ENCODE peak calls at places on chromosomes 13 and 19, in six cellular contexts. X, R, C, O, U and A are unnamed samples.

GRCh38 chr13:78121459-78122348 is 203.1 kb upstream of the EDNRB start:
- DNase-seq in X (peak), R (peak), C (peak), O (peak), U (no peak), A (peak)

GRCh38 chr19:47725759-47726401 is 12.7 kb downstream of the EHD2 start:
- DNase-seq in X (peak), R (peak), C (no peak), O (no peak), U (no peak), A (no peak)

GRCh38 chr19:38506723-38507550 is 73.4 kb downstream of the RYR1 start:
- DNase-seq in X (peak), R (peak), C (peak), O (peak), U (no peak), A (peak)

GRCh38 chr19:16285769-16286564 is 38.7 kb upstream of the KLF2 start:
- DNase-seq in X (peak), R (no peak), C (peak), O (peak), U (no peak), A (no peak)

GRCh38 chr13:26873174-26873698 is 112.7 kb upstream of the GPR12 start:
- DNase-seq in X (no peak), R (no peak), C (no peak), O (no peak), U (no peak), A (no peak)

GRCh38 chr13:73940098-73940497 is 194.1 kb downstream of the KLF12 start:
- DNase-seq in X (no peak), R (no peak), C (no peak), O (no peak), U (no peak), A (no peak)

GRCh38 chr13:100019780-100020356 is 38.3 kb downstream of the ZIC2 start:
- DNase-seq in X (no peak), R (no peak), C (no peak), O (no peak), U (no peak), A (no peak)

GRCh38 chr19:18789422-18789832 is 1.7 kb downstream of the COMP start:
- DNase-seq in X (no peak), R (no peak), C (no peak), O (no peak), U (no peak), A (no peak)

GRCh38 chr13:79724348-79725103 is 243.6 kb downstream of the NDFIP2 start:
- DNase-seq in X (no peak), R (peak), C (no peak), O (peak), U (no peak), A (peak)

GRCh38 chr13:105773887-105774538 is 761.4 kb downstream of the EFNB2 start:
- DNase-seq in X (peak), R (no peak), C (no peak), O (no peak), U (peak), A (peak)

GRCh38 chr19:56538254-56538760 is 441 bp upstream of the ZFP28 start:
- DNase-seq in X (peak), R (peak), C (peak), O (peak), U (peak), A (peak)

GRCh38 chr13:109182777-109183465 is 553.5 kb downstream of the MYO16 start:
- DNase-seq in X (no peak), R (no peak), C (no peak), O (no peak), U (no peak), A (no peak)

GRCh38 chr19:3207466-3208242 is 16.8 kb upstream of the CELF5 start:
- DNase-seq in X (no peak), R (no peak), C (no peak), O (no peak), U (no peak), A (no peak)

GRCh38 chr19:51396175-51396574 is 5.8 kb upstream of the C19orf84 start:
- DNase-seq in X (no peak), R (no peak), C (no peak), O (no peak), U (no peak), A (no peak)

GRCh38 chr19:6696239-6696820 is 24.1 kb downstream of the C3 start:
- DNase-seq in X (no peak), R (no peak), C (no peak), O (no peak), U (no peak), A (no peak)

GRCh38 chr19:20776083-20777076 is at the start of gene ZNF66:
- DNase-seq in X (peak), R (peak), C (peak), O (peak), U (peak), A (peak)

GRCh38 chr19:472005-472858 is 11.4 kb upstream of the SHC2 start:
- DNase-seq in X (no peak), R (no peak), C (no peak), O (peak), U (no peak), A (no peak)

GRCh38 chr19:13189600-13189999 is 39.4 kb downstream of the IER2 start:
- DNase-seq in X (no peak), R (no peak), C (no peak), O (no peak), U (no peak), A (no peak)

GRCh38 chr19:13463296-13463695 is 43.0 kb downstream of the CACNA1A start:
- DNase-seq in X (no peak), R (peak), C (no peak), O (peak), U (no peak), A (no peak)

GRCh38 chr19:49430678-49431329 is 5.6 kb downstream of the GFY start:
- DNase-seq in X (no peak), R (no peak), C (no peak), O (no peak), U (no peak), A (no peak)

GRCh38 chr19:5038631-5039271 is 69.8 kb downstream of the KDM4B start:
- DNase-seq in X (peak), R (no peak), C (no peak), O (peak), U (no peak), A (no peak)

GRCh38 chr13:44373601-44374347 is at the start of gene SERP2:
- DNase-seq in X (no peak), R (no peak), C (peak), O (peak), U (no peak), A (no peak)

GRCh38 chr13:111623743-111624505 is 303.5 kb downstream of the TEX29 start:
- DNase-seq in X (no peak), R (no peak), C (no peak), O (no peak), U (no peak), A (no peak)

GRCh38 chr13:39881887-39882286 is 226.4 kb downstream of the COG6 start:
- DNase-seq in X (peak), R (peak), C (no peak), O (peak), U (no peak), A (no peak)

GRCh38 chr19:5001547-5002131 is 32.7 kb downstream of the KDM4B start:
- DNase-seq in X (peak), R (peak), C (no peak), O (peak), U (no peak), A (no peak)

GRCh38 chr19:1291761-1292418 is 6.2 kb downstream of the EFNA2 start:
- DNase-seq in X (no peak), R (no peak), C (no peak), O (no peak), U (no peak), A (no peak)

GRCh38 chr19:47157455-47158321 is 27.1 kb downstream of the SAE1 start:
- DNase-seq in X (peak), R (no peak), C (no peak), O (peak), U (no peak), A (peak)

GRCh38 chr13:112880221-112880641 is 88.8 kb upstream of the MCF2L start:
- DNase-seq in X (no peak), R (no peak), C (peak), O (no peak), U (no peak), A (no peak)

GRCh38 chr13:33353210-33353609 is 67.7 kb upstream of the STARD13 start:
- DNase-seq in X (no peak), R (no peak), C (peak), O (no peak), U (no peak), A (no peak)

GRCh38 chr13:95505265-95505664 is 47.3 kb upstream of the CLDN10 start:
- DNase-seq in X (peak), R (no peak), C (no peak), O (no peak), U (no peak), A (no peak)

DNA sequence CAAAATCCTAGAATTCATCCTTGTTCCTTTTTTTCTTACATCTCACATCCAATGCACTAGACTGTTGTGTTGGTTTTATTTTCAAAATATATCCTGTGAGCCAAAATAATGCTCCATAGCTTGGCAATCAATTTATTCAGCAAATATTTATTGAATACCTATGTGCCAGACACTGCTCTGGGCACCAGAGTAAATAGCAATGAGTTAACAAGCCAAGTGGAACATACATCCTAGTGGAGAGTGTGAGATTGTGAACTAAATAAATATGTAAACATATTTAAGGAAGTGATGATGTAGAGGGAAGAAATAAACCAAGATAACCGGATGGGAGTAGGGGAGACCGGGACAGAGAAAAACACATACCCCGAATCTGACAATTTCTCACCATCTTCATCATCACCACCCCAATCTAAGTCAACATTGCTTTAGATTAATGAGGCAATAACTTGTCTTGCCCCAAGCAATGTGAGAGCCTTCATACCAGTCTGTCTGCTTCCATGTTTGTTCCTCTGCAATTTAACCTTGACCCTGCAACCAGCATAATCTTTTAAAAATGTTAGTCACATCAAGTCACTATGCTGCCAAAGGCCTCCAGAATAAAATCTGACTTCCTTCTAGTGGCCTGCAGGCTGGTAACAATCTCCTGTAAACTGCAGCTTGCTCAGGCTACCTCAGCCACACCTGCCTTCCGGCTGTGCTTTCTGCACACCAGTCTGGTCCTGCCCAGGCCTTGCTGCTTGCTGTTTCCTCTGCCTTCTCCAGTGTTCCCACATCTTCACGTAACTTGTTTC is 199.2 kb downstream of the DLEU7 start:
- DNase-seq in X (peak), R (peak), C (no peak), O (no peak), U (no peak), A (no peak)
- TF ChIP-seq CTCF in X (no peak), R (no peak), C (no peak), O (no peak), U (no peak), A (no peak)

GRCh38 chr19:35903550-35904179 is 1.3 kb downstream of the HCST start:
- DNase-seq in X (peak), R (peak), C (peak), O (peak), U (peak), A (no peak)

GRCh38 chr19:35899547-35900214 is 659 bp downstream of the NFKBID start:
- DNase-seq in X (peak), R (peak), C (peak), O (peak), U (peak), A (peak)

GRCh38 chr19:35901854-35902661 is at the start of gene HCST:
- DNase-seq in X (peak), R (peak), C (no peak), O (peak), U (no peak), A (no peak)

GRCh38 chr19:35902870-35903475 is 644 bp downstream of the HCST start:
- DNase-seq in X (no peak), R (no peak), C (no peak), O (no peak), U (no peak), A (no peak)

GRCh38 chr19:35901055-35901644 is 810 bp upstream of the NFKBID start:
- DNase-seq in X (no peak), R (no peak), C (no peak), O (peak), U (peak), A (no peak)
- H3K4me3 ChIP-seq in X (no peak), R (no peak), C (peak), O (peak), U (peak), A (no peak)

DNA sequence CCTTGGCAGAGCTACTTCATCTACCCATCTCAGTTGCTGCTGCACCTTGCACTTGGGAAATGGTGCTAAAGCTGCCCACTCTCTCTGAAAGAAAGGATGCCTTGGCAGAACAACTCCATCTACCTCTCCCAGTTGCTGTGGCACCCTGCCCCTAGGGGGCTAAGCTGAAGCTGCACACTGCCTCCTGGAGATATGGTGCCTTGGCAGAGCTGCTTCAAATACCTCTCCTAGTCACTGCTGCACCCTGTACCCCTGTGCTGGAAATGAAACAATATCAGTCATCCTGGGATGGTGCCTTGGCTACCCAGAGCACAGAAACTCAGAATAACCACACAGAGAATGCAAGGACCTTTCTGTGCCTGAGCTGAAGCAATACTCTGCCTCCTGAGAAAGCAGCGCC is 615.8 kb downstream of the DIAPH3 start:
- DNase-seq in X (no peak), R (no peak), C (no peak), O (no peak), U (no peak), A (no peak)
- TF ChIP-seq CTCF in X (no peak), R (no peak), C (no peak), O (no peak), U (no peak), A (no peak)

DNA sequence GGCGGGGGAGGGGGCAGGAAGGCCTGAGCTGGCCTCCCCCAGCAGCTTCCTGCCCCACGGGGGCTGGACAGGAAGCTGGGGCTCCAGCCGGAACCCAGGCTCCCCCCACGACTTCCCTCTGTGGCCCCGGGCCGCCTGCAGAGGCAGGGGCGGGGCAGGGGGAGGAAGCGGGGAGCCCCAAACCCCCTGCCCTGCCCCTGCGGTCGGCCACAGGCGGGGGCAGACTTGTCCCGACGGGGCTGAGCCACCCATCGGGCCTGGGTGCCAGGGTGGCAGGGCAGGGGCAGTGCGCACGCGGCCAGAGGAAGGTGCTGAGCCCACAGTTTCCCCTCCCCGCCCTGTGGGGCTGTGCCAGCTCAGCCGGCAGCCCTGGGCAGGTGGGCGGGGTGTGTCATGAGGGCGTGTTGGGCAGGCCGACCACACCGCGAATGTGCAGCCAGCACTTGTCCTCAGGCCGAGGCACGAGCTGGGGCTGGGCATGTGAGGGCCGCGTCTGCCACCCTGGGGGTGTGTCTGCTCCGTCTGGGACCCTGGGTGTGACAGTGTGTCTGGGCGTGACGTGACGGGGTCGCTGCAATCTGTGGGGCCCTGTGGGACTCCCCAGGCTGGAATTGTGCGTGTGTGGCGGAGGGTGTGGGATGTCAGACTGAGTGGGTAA is 17.7 kb downstream of the CCDC97 start:
- DNase-seq in X (peak), R (peak), C (peak), O (peak), U (no peak), A (peak)
- H3K4me3 ChIP-seq in X (peak), R (no peak), C (peak), O (no peak), U (no peak), A (peak)